ENCODE peak calls at places on chromosomes 5 and 9, in four cellular contexts. One of them, this sample, is unnamed.
A peak's percentile ranks its signal among the peaks of the same experiment; 100 is the strongest.

GRCh38 chr5:67094476-67095300 is 101.9 kb downstream of the CD180 start:
- DNase-seq in GM12891: no peak
- DNase-seq in HL-60: no peak
- DNase-seq in K562: no peak
- DNase-seq in this sample: no peak

GRCh38 chr5:181181650-181182565 is 23.1 kb downstream of the TRIM7 start:
- DNase-seq in GM12891: no peak
- DNase-seq in HL-60: no peak
- DNase-seq in K562: no peak
- DNase-seq in this sample: no peak

GRCh38 chr5:164869325-164869724 is 1363.9 kb downstream of the MAT2B start:
- DNase-seq in GM12891: no peak
- DNase-seq in HL-60: no peak
- DNase-seq in K562: no peak
- DNase-seq in this sample: no peak

GRCh38 chr9:121278535-121279169 is 10.7 kb downstream of the GSN start:
- DNase-seq in GM12891: peak; percentile 36
- DNase-seq in HL-60: no peak
- DNase-seq in K562: peak; percentile 64
- DNase-seq in this sample: peak; percentile 11

GRCh38 chr9:136404801-136405136 is 4.8 kb upstream of the SNAPC4 start:
- DNase-seq in GM12891: no peak
- DNase-seq in HL-60: no peak
- DNase-seq in K562: no peak
- DNase-seq in this sample: no peak

GRCh38 chr9:115374724-115375268 is 256.8 kb upstream of the TNC start:
- DNase-seq in GM12891: no peak
- DNase-seq in HL-60: no peak
- DNase-seq in K562: no peak
- DNase-seq in this sample: no peak

GRCh38 chr5:68504306-68504705 is 288.8 kb downstream of the PIK3R1 start:
- DNase-seq in GM12891: no peak
- DNase-seq in HL-60: no peak
- DNase-seq in K562: no peak
- DNase-seq in this sample: no peak

GRCh38 chr5:32810812-32811211 is 99.7 kb downstream of the NPR3 start:
- DNase-seq in GM12891: no peak
- DNase-seq in HL-60: no peak
- DNase-seq in K562: no peak
- DNase-seq in this sample: no peak

GRCh38 chr9:108634164-108634563 is 221.6 kb downstream of the ACTL7B start:
- DNase-seq in GM12891: no peak
- DNase-seq in HL-60: no peak
- DNase-seq in K562: no peak
- DNase-seq in this sample: no peak

GRCh38 chr5:146076028-146076427 is 29.3 kb downstream of the PLAC8L1 start:
- DNase-seq in GM12891: no peak
- DNase-seq in HL-60: peak; percentile 87
- DNase-seq in K562: no peak
- DNase-seq in this sample: no peak

GRCh38 chr9:131494296-131494870 is 8.3 kb upstream of the POMT1 start:
- DNase-seq in GM12891: no peak
- DNase-seq in HL-60: no peak
- DNase-seq in K562: no peak
- DNase-seq in this sample: no peak

GRCh38 chr5:35183243-35183955 is 46.9 kb downstream of the PRLR start:
- DNase-seq in GM12891: peak; percentile 19
- DNase-seq in HL-60: no peak
- DNase-seq in K562: peak; percentile 34
- DNase-seq in this sample: peak; percentile 27

GRCh38 chr9:130444565-130445221 is at the start of gene ASS1:
- DNase-seq in GM12891: no peak
- DNase-seq in HL-60: no peak
- DNase-seq in K562: peak; percentile 85
- DNase-seq in this sample: no peak

GRCh38 chr5:122091942-122092600 is 14.0 kb upstream of the LOX start:
- DNase-seq in GM12891: no peak
- DNase-seq in HL-60: no peak
- DNase-seq in K562: peak; percentile 39
- DNase-seq in this sample: no peak

GRCh38 chr5:137605377-137605776 is 106.3 kb upstream of the SPOCK1 start:
- DNase-seq in GM12891: no peak
- DNase-seq in HL-60: no peak
- DNase-seq in K562: no peak
- DNase-seq in this sample: no peak

GRCh38 chr9:561430-561829 is 280.1 kb upstream of the DMRT1 start:
- DNase-seq in GM12891: no peak
- DNase-seq in HL-60: no peak
- DNase-seq in K562: no peak
- DNase-seq in this sample: no peak

GRCh38 chr5:73118331-73119011 is 1.9 kb upstream of the TMEM171 start:
- DNase-seq in GM12891: no peak
- DNase-seq in HL-60: no peak
- DNase-seq in K562: no peak
- DNase-seq in this sample: no peak

GRCh38 chr9:118689280-118689679 is 680.0 kb downstream of the BRINP1 start:
- DNase-seq in GM12891: no peak
- DNase-seq in HL-60: no peak
- DNase-seq in K562: no peak
- DNase-seq in this sample: no peak

GRCh38 chr5:10103098-10103497 is 146.6 kb downstream of the ATPSCKMT start:
- DNase-seq in GM12891: no peak
- DNase-seq in HL-60: no peak
- DNase-seq in K562: no peak
- DNase-seq in this sample: no peak

DNA sequence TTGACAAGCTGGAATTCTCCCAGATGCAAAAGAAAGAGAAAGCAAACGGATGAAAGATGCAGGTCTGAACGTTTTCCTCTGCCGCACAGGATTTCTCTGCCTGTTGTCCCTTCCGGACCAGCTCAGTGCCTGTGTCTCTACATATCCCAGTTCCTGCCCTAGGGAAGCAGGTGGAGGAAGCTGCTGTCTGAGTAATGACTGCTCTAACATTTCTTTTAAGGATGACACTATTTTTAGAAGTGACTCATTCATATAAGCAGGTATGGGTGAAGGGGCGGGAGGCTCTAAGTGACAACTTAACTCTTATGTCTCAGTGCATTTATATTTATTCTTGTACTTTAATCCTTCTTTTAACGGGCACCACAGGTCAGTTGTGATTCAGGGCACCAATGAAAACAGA is 128.8 kb downstream of the SLC24A2 start:
- DNase-seq in GM12891: no peak
- DNase-seq in HL-60: no peak
- DNase-seq in K562: no peak
- DNase-seq in this sample: no peak
- TF ChIP-seq SPI1 in GM12891: no peak
- TF ChIP-seq SPI1 in HL-60: no peak
- TF ChIP-seq SPI1 in K562: no peak
- TF ChIP-seq SPI1 in this sample: no peak

GRCh38 chr5:63245271-63245670 is 666.7 kb downstream of the LRRC70 start:
- DNase-seq in GM12891: no peak
- DNase-seq in HL-60: no peak
- DNase-seq in K562: no peak
- DNase-seq in this sample: no peak
- TF ChIP-seq SPI1 in GM12891: no peak
- TF ChIP-seq SPI1 in HL-60: no peak
- TF ChIP-seq SPI1 in K562: no peak
- TF ChIP-seq SPI1 in this sample: no peak

GRCh38 chr9:87701931-87702421 is 23.9 kb upstream of the CTSL start:
- DNase-seq in GM12891: no peak
- DNase-seq in HL-60: no peak
- DNase-seq in K562: no peak
- DNase-seq in this sample: no peak
- TF ChIP-seq SPI1 in GM12891: no peak
- TF ChIP-seq SPI1 in HL-60: no peak
- TF ChIP-seq SPI1 in K562: no peak
- TF ChIP-seq SPI1 in this sample: no peak

DNA sequence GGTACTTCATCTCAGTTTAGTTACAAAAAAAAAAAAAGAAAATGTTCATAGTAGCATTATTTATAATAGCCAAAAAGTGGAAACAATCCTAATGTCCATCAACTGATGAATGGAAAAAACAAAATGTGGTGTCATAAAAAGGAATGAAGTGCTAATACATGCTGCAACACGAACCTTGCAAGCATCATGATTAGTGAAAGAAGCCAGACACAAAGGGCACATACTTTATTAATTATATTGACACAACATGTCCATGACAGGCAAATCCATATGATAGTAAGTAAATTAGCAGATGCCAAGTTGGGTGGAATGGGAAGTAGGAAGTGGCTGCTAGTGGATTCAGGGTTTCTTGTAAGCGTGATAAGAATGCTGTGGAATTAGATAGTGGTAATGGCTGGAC is 54.2 kb downstream of the PCDHGC5 start:
- DNase-seq in GM12891: no peak
- DNase-seq in HL-60: no peak
- DNase-seq in K562: no peak
- DNase-seq in this sample: no peak
- TF ChIP-seq SPI1 in GM12891: no peak
- TF ChIP-seq SPI1 in HL-60: no peak
- TF ChIP-seq SPI1 in K562: no peak
- TF ChIP-seq SPI1 in this sample: no peak

GRCh38 chr9:23824241-23825142 is 1.5 kb downstream of the ELAVL2 start:
- DNase-seq in GM12891: no peak
- DNase-seq in HL-60: no peak
- DNase-seq in K562: no peak
- DNase-seq in this sample: no peak
- TF ChIP-seq SPI1 in GM12891: no peak
- TF ChIP-seq SPI1 in HL-60: no peak
- TF ChIP-seq SPI1 in K562: no peak
- TF ChIP-seq SPI1 in this sample: no peak

DNA sequence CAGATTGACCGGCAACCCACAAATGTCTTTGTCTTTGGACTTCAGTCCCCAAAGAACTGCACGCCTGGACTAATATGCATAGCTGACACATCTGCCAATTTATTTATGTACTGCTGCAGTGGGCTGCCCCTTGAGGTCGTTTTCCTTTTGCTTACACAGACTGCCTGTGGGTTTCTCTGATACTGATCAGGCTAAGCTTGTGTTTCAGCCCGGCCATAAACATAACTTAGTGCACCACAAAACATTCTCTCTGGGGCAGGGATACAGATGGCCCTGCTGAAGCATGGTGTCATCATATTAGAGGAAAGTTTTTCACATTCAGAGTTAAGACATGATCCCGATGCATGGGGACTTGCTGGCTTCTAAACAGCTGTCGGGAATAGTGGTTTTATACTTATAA is 75.3 kb downstream of the NUDT12 start:
- DNase-seq in GM12891: no peak
- DNase-seq in HL-60: no peak
- DNase-seq in K562: no peak
- DNase-seq in this sample: no peak
- TF ChIP-seq SPI1 in GM12891: no peak
- TF ChIP-seq SPI1 in HL-60: no peak
- TF ChIP-seq SPI1 in K562: no peak
- TF ChIP-seq SPI1 in this sample: no peak

DNA sequence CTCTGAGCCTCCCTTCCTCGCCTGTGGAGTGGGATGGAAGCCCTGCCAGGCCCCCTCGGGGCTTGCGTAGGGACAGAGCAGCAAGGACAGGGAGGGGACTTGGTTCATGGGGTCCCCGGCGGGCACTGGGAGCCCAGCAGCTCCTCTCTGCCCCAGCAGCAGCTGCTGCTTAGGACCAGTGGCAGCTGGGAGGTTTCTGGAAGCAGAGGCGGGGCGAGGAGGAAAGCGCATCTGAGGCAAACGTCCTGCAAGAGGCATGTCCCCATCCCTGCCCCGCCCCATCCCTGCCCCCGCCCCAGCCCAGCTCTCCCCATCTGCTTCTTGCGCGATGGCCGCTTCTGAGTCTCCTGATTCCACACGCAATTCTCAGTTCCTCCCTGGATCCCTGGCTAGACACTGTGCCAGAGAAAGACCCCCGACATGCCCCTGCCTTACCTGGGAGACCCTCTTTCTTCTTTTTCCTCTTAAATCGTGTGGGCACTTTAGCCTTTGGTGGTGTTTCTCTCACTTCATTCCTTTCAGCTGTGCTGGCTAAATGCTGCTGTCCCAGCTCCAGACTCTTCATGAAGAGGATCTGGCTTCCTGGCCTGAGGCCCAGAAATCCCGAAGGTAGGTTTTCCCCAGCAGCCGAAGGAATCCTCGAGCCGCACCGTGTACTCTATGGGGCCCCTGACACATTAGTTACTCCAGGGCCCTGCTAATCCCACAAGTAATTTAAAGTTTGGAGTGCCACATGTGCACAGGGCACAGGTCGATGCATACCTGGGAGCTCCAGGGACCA is 4.4 kb upstream of the OR2S2 start:
- DNase-seq in GM12891: no peak
- DNase-seq in HL-60: no peak
- DNase-seq in K562: no peak
- DNase-seq in this sample: no peak
- TF ChIP-seq SPI1 in GM12891: no peak
- TF ChIP-seq SPI1 in HL-60: no peak
- TF ChIP-seq SPI1 in K562: no peak
- TF ChIP-seq SPI1 in this sample: no peak

GRCh38 chr5:168443533-168443932 is 42.7 kb upstream of the RARS1 start:
- DNase-seq in GM12891: no peak
- DNase-seq in HL-60: no peak
- DNase-seq in K562: no peak
- DNase-seq in this sample: no peak
- TF ChIP-seq SPI1 in GM12891: no peak
- TF ChIP-seq SPI1 in HL-60: no peak
- TF ChIP-seq SPI1 in K562: no peak
- TF ChIP-seq SPI1 in this sample: no peak

GRCh38 chr5:14581891-14582796 is 552 bp downstream of the OTULINL start:
- DNase-seq in GM12891: peak; percentile 37
- DNase-seq in HL-60: no peak
- DNase-seq in K562: no peak
- DNase-seq in this sample: no peak

GRCh38 chr5:14584848-14585247 is 3.3 kb downstream of the OTULINL start:
- DNase-seq in GM12891: no peak
- DNase-seq in HL-60: no peak
- DNase-seq in K562: no peak
- DNase-seq in this sample: no peak

GRCh38 chr5:14580037-14581034 is 1.3 kb upstream of the OTULINL start:
- DNase-seq in GM12891: no peak
- DNase-seq in HL-60: no peak
- DNase-seq in K562: no peak
- DNase-seq in this sample: no peak

GRCh38 chr5:14581333-14581890 is at the start of gene OTULINL:
- DNase-seq in GM12891: peak; percentile 95
- DNase-seq in HL-60: no peak
- DNase-seq in K562: peak; percentile 97
- DNase-seq in this sample: no peak

GRCh38 chr5:14582797-14583137 is 1.2 kb downstream of the OTULINL start:
- DNase-seq in GM12891: no peak
- DNase-seq in HL-60: no peak
- DNase-seq in K562: no peak
- DNase-seq in this sample: no peak
- TF ChIP-seq SPI1 in GM12891: no peak
- TF ChIP-seq SPI1 in HL-60: no peak
- TF ChIP-seq SPI1 in K562: no peak
- TF ChIP-seq SPI1 in this sample: no peak